ENCODE peak calls at places on chromosome 17, in eight cellular contexts. I, K, C, B, E, S, T and J are unnamed samples.

GRCh38 chr17:64006361-64007088 is 8.4 kb downstream of the PRR29 start:
- DNase-seq in I (no peak), K (no peak), C (no peak), B (peak), E (no peak), S (no peak), T (peak), J (no peak)

GRCh38 chr17:2027528-2028233 is 2.3 kb upstream of the DPH1 start:
- DNase-seq in I (no peak), K (no peak), C (peak), B (no peak), E (no peak), S (no peak), T (no peak), J (no peak)

GRCh38 chr17:7260151-7260550 is 2.1 kb downstream of the CLDN7 start:
- DNase-seq in I (no peak), K (no peak), C (no peak), B (no peak), E (no peak), S (no peak), T (no peak), J (no peak)

GRCh38 chr17:20105539-20106291 is 96.6 kb downstream of the SPECC1 start:
- DNase-seq in I (peak), K (no peak), C (no peak), B (no peak), E (no peak), S (no peak), T (no peak), J (no peak)

GRCh38 chr17:1089915-1090314 is 89.9 kb downstream of the ABR start:
- DNase-seq in I (no peak), K (no peak), C (peak), B (no peak), E (no peak), S (no peak), T (no peak), J (no peak)

GRCh38 chr17:33234930-33235685 is 58.0 kb downstream of the ASIC2 start:
- DNase-seq in I (no peak), K (no peak), C (peak), B (peak), E (no peak), S (no peak), T (peak), J (peak)

GRCh38 chr17:8375738-8376259 is 705 bp downstream of the KRABD2 start:
- DNase-seq in I (peak), K (peak), C (no peak), B (no peak), E (no peak), S (no peak), T (peak), J (no peak)

GRCh38 chr17:64083093-64083492 is 46.9 kb downstream of the ERN1 start:
- DNase-seq in I (no peak), K (no peak), C (no peak), B (no peak), E (no peak), S (no peak), T (no peak), J (no peak)

GRCh38 chr17:47203984-47204721 is 5.0 kb upstream of the MYL4 start:
- DNase-seq in I (no peak), K (no peak), C (no peak), B (peak), E (peak), S (no peak), T (no peak), J (peak)

GRCh38 chr17:50514936-50515702 is 6.9 kb downstream of the MYCBPAP start:
- DNase-seq in I (no peak), K (no peak), C (peak), B (peak), E (no peak), S (no peak), T (no peak), J (peak)

GRCh38 chr17:60863892-60864673 is 186.4 kb downstream of the BCAS3 start:
- DNase-seq in I (no peak), K (no peak), C (no peak), B (no peak), E (no peak), S (no peak), T (no peak), J (peak)

GRCh38 chr17:67682196-67682595 is 35.5 kb upstream of the NOL11 start:
- DNase-seq in I (no peak), K (no peak), C (no peak), B (no peak), E (no peak), S (no peak), T (no peak), J (no peak)

GRCh38 chr17:29376667-29377268 is 13.4 kb upstream of the TAOK1 start:
- DNase-seq in I (no peak), K (peak), C (peak), B (peak), E (no peak), S (peak), T (peak), J (peak)

GRCh38 chr17:81239714-81240555 is 817 bp downstream of the NDUFAF8 start:
- DNase-seq in I (peak), K (no peak), C (no peak), B (peak), E (peak), S (no peak), T (peak), J (no peak)

GRCh38 chr17:81332949-81333570 is 38.0 kb upstream of the SLC38A10 start:
- DNase-seq in I (peak), K (peak), C (no peak), B (no peak), E (no peak), S (no peak), T (no peak), J (no peak)

GRCh38 chr17:10151667-10152496 is 46.5 kb downstream of the GAS7 start:
- DNase-seq in I (no peak), K (no peak), C (no peak), B (no peak), E (no peak), S (peak), T (no peak), J (no peak)

GRCh38 chr17:57861000-57861736 is 11.3 kb upstream of the MRPS23 start:
- DNase-seq in I (no peak), K (peak), C (peak), B (peak), E (peak), S (no peak), T (peak), J (peak)

GRCh38 chr17:54785643-54786258 is 114.9 kb upstream of the TOM1L1 start:
- DNase-seq in I (no peak), K (peak), C (no peak), B (no peak), E (no peak), S (no peak), T (no peak), J (no peak)

GRCh38 chr17:19830061-19830460 is 37.7 kb downstream of the ULK2 start:
- DNase-seq in I (no peak), K (no peak), C (no peak), B (no peak), E (no peak), S (no peak), T (no peak), J (no peak)

GRCh38 chr17:13584701-13585080 is 17.0 kb downstream of the HS3ST3A1 start:
- DNase-seq in I (no peak), K (no peak), C (no peak), B (no peak), E (no peak), S (no peak), T (no peak), J (no peak)

GRCh38 chr17:77110006-77110374 is 30.8 kb upstream of the SEC14L1 start:
- DNase-seq in I (no peak), K (no peak), C (no peak), B (peak), E (no peak), S (no peak), T (no peak), J (peak)

GRCh38 chr17:36131436-36131835 is 27.8 kb downstream of the CCL4 start:
- DNase-seq in I (no peak), K (no peak), C (no peak), B (no peak), E (no peak), S (no peak), T (no peak), J (no peak)

GRCh38 chr17:60305141-60305540 is 86.8 kb downstream of the USP32 start:
- DNase-seq in I (no peak), K (no peak), C (no peak), B (no peak), E (no peak), S (no peak), T (no peak), J (no peak)

GRCh38 chr17:81336930-81337325 is 41.8 kb upstream of the SLC38A10 start:
- DNase-seq in I (no peak), K (no peak), C (peak), B (no peak), E (no peak), S (no peak), T (no peak), J (no peak)

GRCh38 chr17:38869647-38870258 is at the start of gene LASP1:
- DNase-seq in I (peak), K (peak), C (peak), B (peak), E (peak), S (peak), T (peak), J (peak)

GRCh38 chr17:78875738-78876597 is 27.0 kb downstream of the CEP295NL start:
- DNase-seq in I (no peak), K (no peak), C (peak), B (no peak), E (no peak), S (no peak), T (no peak), J (peak)

GRCh38 chr17:10139560-10139959 is 58.8 kb downstream of the GAS7 start:
- DNase-seq in I (no peak), K (no peak), C (no peak), B (no peak), E (no peak), S (no peak), T (no peak), J (no peak)

GRCh38 chr17:2075336-2076056 is 20.6 kb downstream of the HIC1 start:
- DNase-seq in I (no peak), K (no peak), C (no peak), B (peak), E (no peak), S (no peak), T (no peak), J (peak)

GRCh38 chr17:44086364-44087311 is 16.1 kb downstream of the G6PC3 start:
- DNase-seq in I (no peak), K (no peak), C (peak), B (peak), E (peak), S (no peak), T (peak), J (peak)

GRCh38 chr17:58325976-58326468 is 2.6 kb downstream of the TSPOAP1 start:
- DNase-seq in I (no peak), K (no peak), C (no peak), B (no peak), E (no peak), S (no peak), T (no peak), J (no peak)

GRCh38 chr17:56548661-56549060 is 44.8 kb upstream of the NOG start:
- DNase-seq in I (no peak), K (no peak), C (no peak), B (no peak), E (no peak), S (no peak), T (no peak), J (no peak)

GRCh38 chr17:76276069-76276431 is 10.9 kb downstream of the UBALD2 start:
- DNase-seq in I (no peak), K (no peak), C (no peak), B (no peak), E (no peak), S (no peak), T (no peak), J (peak)

GRCh38 chr17:58330997-58331814 is 2.6 kb upstream of the TSPOAP1 start:
- DNase-seq in I (no peak), K (no peak), C (no peak), B (no peak), E (peak), S (no peak), T (no peak), J (no peak)

GRCh38 chr17:48483471-48484131 is 47.2 kb downstream of the HOXB1 start:
- DNase-seq in I (no peak), K (no peak), C (no peak), B (peak), E (no peak), S (no peak), T (peak), J (peak)

GRCh38 chr17:77476920-77477805 is 336.4 kb downstream of the SEC14L1 start:
- DNase-seq in I (no peak), K (no peak), C (peak), B (peak), E (no peak), S (no peak), T (peak), J (peak)

GRCh38 chr17:35243459-35244204 is 760 bp downstream of the SLFN5 start:
- DNase-seq in I (no peak), K (no peak), C (peak), B (peak), E (peak), S (no peak), T (peak), J (peak)